ENCODE peak calls at places on chromosomes 2 and 18, in four cellular contexts. V is upper lobe of left lung, M is WTC11, J is GM10248. T is an unnamed sample.

GRCh38 chr2:101724113-101724450 is 26.6 kb downstream of the MAP4K4 start:
- DNase-seq in V (peak; percentile 36), M (no peak), J (no peak), T (no peak)

GRCh38 chr2:177298191-177298590 is 33.7 kb upstream of the NFE2L2 start:
- DNase-seq in V (no peak), M (no peak), J (no peak), T (no peak)

GRCh38 chr18:519019-519879 is 18.7 kb upstream of the COLEC12 start:
- DNase-seq in V (peak; percentile 40), M (no peak), J (peak; percentile 68), T (no peak)

GRCh38 chr2:14016289-14016955 is 616.1 kb upstream of the LRATD1 start:
- DNase-seq in V (peak; percentile 31), M (no peak), J (no peak), T (no peak)

GRCh38 chr18:29749699-29750098 is 1292.8 kb downstream of the DSC3 start:
- DNase-seq in V (no peak), M (no peak), J (no peak), T (no peak)

GRCh38 chr2:73116182-73116960 is 3.6 kb upstream of the RAB11FIP5 start:
- DNase-seq in V (no peak), M (no peak), J (no peak), T (no peak)

GRCh38 chr2:28583899-28584553 is 88.2 kb downstream of the PLB1 start:
- DNase-seq in V (peak; percentile 68), M (no peak), J (no peak), T (no peak)

GRCh38 chr2:70089946-70090523 is 2.8 kb downstream of the PCBP1 start:
- DNase-seq in V (no peak), M (no peak), J (no peak), T (no peak)

GRCh38 chr2:193584001-193584400 is 1389.3 kb upstream of the TMEFF2 start:
- DNase-seq in V (no peak), M (peak; percentile 66), J (no peak), T (no peak)

GRCh38 chr18:10400534-10400933 is 53.9 kb upstream of the APCDD1 start:
- DNase-seq in V (no peak), M (no peak), J (no peak), T (no peak)

GRCh38 chr2:119071476-119071875 is 87.1 kb downstream of the C1QL2 start:
- DNase-seq in V (no peak), M (no peak), J (no peak), T (no peak)

GRCh38 chr2:221635949-221636348 is 63.8 kb upstream of the EPHA4 start:
- DNase-seq in V (peak; percentile 67), M (no peak), J (no peak), T (no peak)

DNA sequence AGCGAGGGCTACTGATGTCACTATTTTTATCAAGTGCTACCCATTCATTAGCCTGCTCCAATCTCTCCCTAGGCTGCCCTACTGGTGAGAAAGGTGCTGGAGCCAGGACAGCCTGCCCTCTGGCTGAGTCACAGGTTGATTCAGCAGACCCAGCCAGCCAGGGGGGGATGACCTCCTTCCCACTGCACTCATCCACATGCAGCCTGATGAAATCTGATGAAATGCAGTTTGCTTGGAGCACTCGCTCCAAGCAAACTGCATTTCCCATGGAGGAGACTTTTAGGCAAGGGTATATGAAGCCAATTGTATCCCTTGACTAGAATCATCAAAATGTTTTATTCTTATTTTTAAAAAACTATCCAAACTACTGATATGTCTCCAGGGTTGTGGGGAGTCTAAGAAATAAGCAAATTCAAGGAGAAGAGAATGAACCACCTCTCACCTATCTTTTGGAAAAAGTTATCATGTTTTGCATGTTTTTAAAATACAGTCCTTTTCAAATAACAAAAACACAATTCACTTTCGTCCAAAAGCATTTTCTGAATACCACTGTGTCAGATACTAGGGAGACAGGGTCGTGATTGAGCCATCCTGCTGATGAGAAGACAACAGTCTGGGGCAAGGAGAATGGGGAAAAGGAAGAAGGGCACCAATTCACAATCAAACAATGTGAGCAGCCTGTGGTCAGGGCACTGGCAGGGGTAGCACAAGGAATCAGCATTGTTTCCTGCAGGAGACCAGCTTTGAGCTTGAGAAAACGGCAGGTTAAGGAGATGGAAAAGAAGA is 128.3 kb downstream of the AFF3 start:
- DNase-seq in V (peak; percentile 62), M (peak; percentile 37), J (no peak), T (no peak)
- TF ChIP-seq CTCF in V (no peak), M (no peak), J (no peak), T (no peak)

GRCh38 chr2:18425186-18425585 is 135.3 kb downstream of the RDH14 start:
- DNase-seq in V (no peak), M (no peak), J (no peak), T (no peak)
- TF ChIP-seq CTCF in V (no peak), M (no peak), J (no peak), T (no peak)

DNA sequence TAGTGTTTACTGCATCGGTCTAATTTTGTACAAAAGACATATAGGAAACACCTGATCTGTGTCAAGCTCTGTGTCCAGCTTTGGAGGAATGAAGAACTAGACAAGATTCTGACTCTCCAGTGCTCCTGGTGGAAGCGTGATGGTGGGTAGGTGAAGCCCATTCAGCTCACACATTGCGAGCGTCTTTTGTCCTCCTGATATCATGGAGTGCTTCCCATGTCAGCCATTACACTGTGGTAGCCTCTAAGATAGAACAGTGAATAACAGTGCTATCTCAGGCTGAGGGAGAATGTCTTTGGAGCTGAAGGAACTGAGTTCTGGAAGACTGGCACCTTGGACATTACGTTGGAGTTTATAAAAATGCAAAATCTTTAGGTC is 350.2 kb downstream of the CYRIA start:
- DNase-seq in V (no peak), M (no peak), J (no peak), T (no peak)
- TF ChIP-seq CTCF in V (no peak), M (no peak), J (no peak), T (no peak)

DNA sequence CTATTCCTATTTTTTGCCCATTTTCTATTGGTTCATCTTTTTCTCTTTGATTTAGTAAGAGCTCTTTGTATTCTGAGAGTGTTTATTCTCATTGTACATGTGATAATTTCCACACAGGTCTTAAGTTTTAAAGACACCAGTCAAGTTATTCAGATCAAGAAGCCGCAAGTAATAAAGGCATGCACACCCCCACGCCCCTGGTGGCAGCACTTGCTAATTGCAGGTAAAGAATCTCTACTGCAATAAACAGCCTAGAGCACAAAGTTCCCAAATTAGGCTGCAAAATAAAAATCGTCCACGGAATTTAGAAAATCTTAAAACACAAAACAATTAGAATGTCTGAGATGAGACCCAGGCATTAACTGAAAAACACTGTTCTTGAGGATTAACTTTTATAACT is 45.2 kb downstream of the ST3GAL5 start:
- DNase-seq in V (no peak), M (peak; percentile 72), J (no peak), T (no peak)
- TF ChIP-seq CTCF in V (no peak), M (peak; percentile 74), J (peak; percentile 16), T (peak; percentile 59)

DNA sequence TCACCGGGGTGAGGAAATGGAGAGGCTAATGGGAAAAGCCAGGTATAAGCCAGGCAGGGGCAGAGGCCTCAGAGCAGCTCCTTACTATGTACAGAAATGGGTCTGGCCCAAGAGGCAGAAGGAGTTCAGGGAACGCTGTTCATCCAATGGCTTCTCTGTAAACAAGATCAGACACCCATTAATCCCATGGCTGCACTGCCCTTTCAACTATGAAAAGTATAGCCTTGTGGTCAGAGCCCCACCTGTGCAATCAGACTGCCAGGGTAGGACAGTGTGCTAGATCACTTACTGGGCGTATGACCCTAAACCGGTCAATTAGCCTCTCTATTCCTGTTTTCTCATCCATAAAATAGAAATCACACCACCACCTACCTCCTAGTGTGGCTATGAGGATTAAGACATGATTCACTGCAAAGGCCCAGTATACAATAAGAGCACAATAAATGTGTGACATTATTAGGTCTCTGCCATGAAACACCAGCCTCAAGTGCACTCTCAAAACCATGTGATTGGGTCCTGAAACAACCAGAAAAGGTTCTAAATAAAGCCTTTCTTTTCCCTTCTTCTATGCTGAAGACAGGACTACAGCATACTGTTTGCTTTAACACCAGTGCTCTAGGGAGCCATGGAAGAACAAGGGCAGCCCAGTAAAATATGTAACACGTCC is 4.4 kb downstream of the ANKRD44 start:
- DNase-seq in V (no peak), M (no peak), J (no peak), T (no peak)
- TF ChIP-seq CTCF in V (no peak), M (no peak), J (no peak), T (no peak)

DNA sequence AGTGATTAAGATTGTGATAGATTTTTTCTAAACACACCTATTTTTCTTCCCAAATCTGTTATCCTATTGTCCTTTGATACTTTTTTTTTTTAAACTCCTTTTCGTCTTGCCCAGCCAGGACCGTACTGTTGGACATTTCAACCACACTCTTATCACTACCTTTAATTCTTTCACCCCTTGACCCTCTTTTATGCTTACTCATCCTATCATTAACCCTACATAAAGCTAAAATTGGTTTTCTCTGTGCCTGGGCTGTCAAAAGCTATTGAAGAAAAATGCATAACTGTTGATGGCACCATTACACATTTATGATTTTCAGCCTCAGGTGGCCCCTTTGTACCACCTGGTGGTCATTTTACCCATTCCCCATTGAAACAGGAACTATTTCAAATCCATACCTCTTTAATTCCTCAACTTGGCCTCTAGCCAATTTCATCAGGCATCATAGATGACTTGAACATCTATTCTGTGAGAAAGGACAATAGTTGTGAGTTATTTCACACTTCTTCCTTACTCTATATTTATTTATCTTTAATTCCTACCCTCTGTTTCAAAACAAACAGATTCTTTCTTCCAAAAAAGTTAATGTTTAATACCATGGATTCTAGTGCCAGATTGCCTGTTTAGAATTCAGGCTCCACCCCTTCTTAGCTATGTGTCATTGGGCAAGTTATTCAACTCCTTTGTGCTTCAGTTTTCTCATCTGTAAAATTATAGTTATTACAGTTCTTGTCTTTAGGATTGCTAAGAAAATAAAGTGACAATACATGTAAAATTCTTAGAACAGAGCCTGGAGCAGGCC is 258.6 kb downstream of the CAMKMT start:
- DNase-seq in V (no peak), M (no peak), J (no peak), T (no peak)
- TF ChIP-seq CTCF in V (no peak), M (no peak), J (no peak), T (no peak)

GRCh38 chr2:9657731-9658130 is 26.9 kb upstream of the YWHAQ start:
- DNase-seq in V (no peak), M (no peak), J (no peak), T (no peak)
- TF ChIP-seq CTCF in V (no peak), M (no peak), J (no peak), T (no peak)

DNA sequence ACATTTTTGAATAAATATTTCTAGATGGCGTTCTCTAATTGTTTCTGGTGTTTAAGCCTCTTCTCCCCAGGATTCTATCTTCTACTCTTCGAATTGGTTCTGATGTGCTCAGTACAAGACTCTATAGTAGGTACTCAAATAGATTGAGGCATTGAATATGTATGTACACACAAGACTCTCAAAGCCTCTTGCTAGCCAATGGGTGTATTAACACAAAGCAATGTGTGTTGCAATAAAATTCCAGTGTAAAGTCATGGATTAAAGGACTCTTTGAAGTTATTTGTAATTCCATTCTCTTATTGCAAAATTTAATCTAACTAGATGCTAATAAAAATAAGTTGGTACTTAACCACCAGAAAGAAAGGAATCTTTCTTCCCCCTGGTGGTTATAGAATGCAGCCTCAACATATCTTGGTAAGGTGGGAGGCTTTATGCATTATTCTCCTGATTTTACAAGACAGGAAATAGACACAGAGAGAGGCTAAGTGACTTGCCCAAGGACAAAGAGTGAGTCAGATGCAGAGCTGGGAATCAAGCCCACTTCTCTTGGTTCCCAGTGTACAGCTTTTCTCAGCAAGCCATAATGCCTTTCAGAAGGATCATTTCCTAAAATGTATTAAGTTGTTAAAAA is 18.1 kb downstream of the LRP1B start:
- DNase-seq in V (no peak), M (no peak), J (no peak), T (no peak)
- TF ChIP-seq CTCF in V (no peak), M (no peak), J (no peak), T (peak; percentile 43)